ENCODE peak calls at places on chromosomes 16 and 17, in six cellular contexts. I, E, T, M, C and U are unnamed samples. For H3K9me3 and H3K4me1, the result is how much of the 10 kb centered on the place peaks cover.

GRCh38 chr17:32491371-32492280 is 4.8 kb downstream of the CDK5R1 start:
- DNase-seq in I (no peak), M (no peak), T (no peak), C (no peak), E (no peak), U (no peak)

GRCh38 chr16:51268237-51268636 is 117.2 kb upstream of the SALL1 start:
- DNase-seq in M (no peak), T (no peak), I (no peak), C (no peak), E (no peak), U (no peak)

GRCh38 chr17:57243171-57243622 is 13.1 kb upstream of the MSI2 start:
- DNase-seq in E (peak), I (peak), C (peak), T (peak), M (no peak), U (peak)

GRCh38 chr17:51119415-51120356 is 982 bp downstream of the SPAG9 start:
- DNase-seq in I (peak), T (peak), M (no peak), C (peak), E (peak), U (peak)

GRCh38 chr16:1002399-1003161 is 21.0 kb downstream of the SOX8 start:
- DNase-seq in T (peak), M (no peak), E (peak), I (no peak), C (peak), U (peak)

GRCh38 chr17:75218121-75218520 is 12.6 kb downstream of the NUP85 start:
- DNase-seq in I (no peak), C (no peak), M (no peak), T (no peak), E (no peak), U (no peak)

GRCh38 chr17:80219777-80220708 is at the start of the genes SGSH and SLC26A11:
- DNase-seq in E (peak), C (peak), M (peak), T (peak), I (peak), U (peak)

GRCh38 chr16:28082624-28083023 is 19.1 kb upstream of the GSG1L start:
- DNase-seq in M (no peak), E (no peak), C (no peak), I (no peak), T (no peak), U (peak)

GRCh38 chr17:3558603-3559269 is 1.1 kb upstream of the TRPV3 start:
- DNase-seq in T (no peak), C (peak), M (no peak), E (no peak), I (no peak), U (peak)

GRCh38 chr17:38464251-38464722 is 36.0 kb downstream of the ARHGAP23 start:
- DNase-seq in T (no peak), I (peak), E (peak), C (no peak), M (peak), U (no peak)

GRCh38 chr17:58699771-58700170 is 7.4 kb downstream of the RAD51C start:
- DNase-seq in I (no peak), E (no peak), M (no peak), C (no peak), T (no peak), U (no peak)

GRCh38 chr16:50038756-50039529 is 13.9 kb downstream of the CNEP1R1 start:
- DNase-seq in E (no peak), M (peak), C (peak), I (no peak), T (no peak), U (no peak)

GRCh38 chr16:4373909-4374742 is 2.5 kb downstream of the VASN start:
- DNase-seq in C (peak), M (no peak), E (peak), T (no peak), I (peak), U (peak)

GRCh38 chr17:48149174-48150106 is 41.9 kb downstream of the SNX11 start:
- DNase-seq in E (peak), T (no peak), I (no peak), M (no peak), C (peak), U (no peak)

GRCh38 chr16:67541391-67542263 is 13.0 kb downstream of the RIPOR1 start:
- DNase-seq in I (no peak), C (no peak), T (no peak), E (peak), M (no peak), U (no peak)

GRCh38 chr17:1782171-1782567 is 20.3 kb downstream of the SERPINF1 start:
- DNase-seq in I (no peak), T (no peak), E (no peak), C (no peak), M (no peak), U (no peak)

GRCh38 chr17:14316131-14316854 is 15.4 kb downstream of the HS3ST3B1 start:
- DNase-seq in I (no peak), C (peak), E (no peak), M (no peak), T (no peak), U (no peak)

GRCh38 chr17:66331038-66331816 is 28.8 kb downstream of the PRKCA start:
- DNase-seq in M (no peak), E (no peak), I (no peak), C (no peak), T (no peak), U (no peak)

GRCh38 chr17:6098466-6099180 is 28.4 kb downstream of the WSCD1 start:
- DNase-seq in E (no peak), I (no peak), C (peak), M (no peak), T (no peak), U (no peak)

GRCh38 chr17:48636177-48637018 is 10.2 kb upstream of the HOXB9 start:
- DNase-seq in M (no peak), C (peak), E (peak), I (peak), T (no peak), U (peak)

GRCh38 chr16:15609286-15609649 is 33.7 kb downstream of the MARF1 start:
- DNase-seq in T (no peak), M (no peak), C (peak), E (no peak), I (no peak), U (no peak)

GRCh38 chr16:17885659-17886200 is 415.0 kb upstream of the XYLT1 start:
- DNase-seq in C (no peak), M (no peak), T (no peak), I (no peak), E (no peak), U (no peak)

GRCh38 chr17:42387663-42388380 is 420 bp downstream of the STAT3 start:
- DNase-seq in M (no peak), T (no peak), C (peak), E (no peak), I (no peak), U (peak)

GRCh38 chr16:29663020-29663828 is at the start of gene SPN:
- DNase-seq in I (no peak), C (no peak), T (no peak), M (no peak), E (no peak), U (no peak)

GRCh38 chr17:80198144-80198661 is 21.9 kb downstream of the SGSH start:
- DNase-seq in I (no peak), E (no peak), T (no peak), C (no peak), M (no peak), U (no peak)

GRCh38 chr16:86680661-86681439 is 102.5 kb downstream of the FOXL1 start:
- DNase-seq in C (peak), T (no peak), M (no peak), I (no peak), E (no peak), U (no peak)

GRCh38 chr17:55549140-55549539 is 37.9 kb upstream of the SMIM36 start:
- DNase-seq in I (no peak), E (peak), M (no peak), T (peak), C (peak), U (no peak)

GRCh38 chr16:81035975-81036750 is 521 bp downstream of the ATMIN start:
- DNase-seq in E (peak), C (peak), M (no peak), T (no peak), I (no peak), U (peak)

DNA sequence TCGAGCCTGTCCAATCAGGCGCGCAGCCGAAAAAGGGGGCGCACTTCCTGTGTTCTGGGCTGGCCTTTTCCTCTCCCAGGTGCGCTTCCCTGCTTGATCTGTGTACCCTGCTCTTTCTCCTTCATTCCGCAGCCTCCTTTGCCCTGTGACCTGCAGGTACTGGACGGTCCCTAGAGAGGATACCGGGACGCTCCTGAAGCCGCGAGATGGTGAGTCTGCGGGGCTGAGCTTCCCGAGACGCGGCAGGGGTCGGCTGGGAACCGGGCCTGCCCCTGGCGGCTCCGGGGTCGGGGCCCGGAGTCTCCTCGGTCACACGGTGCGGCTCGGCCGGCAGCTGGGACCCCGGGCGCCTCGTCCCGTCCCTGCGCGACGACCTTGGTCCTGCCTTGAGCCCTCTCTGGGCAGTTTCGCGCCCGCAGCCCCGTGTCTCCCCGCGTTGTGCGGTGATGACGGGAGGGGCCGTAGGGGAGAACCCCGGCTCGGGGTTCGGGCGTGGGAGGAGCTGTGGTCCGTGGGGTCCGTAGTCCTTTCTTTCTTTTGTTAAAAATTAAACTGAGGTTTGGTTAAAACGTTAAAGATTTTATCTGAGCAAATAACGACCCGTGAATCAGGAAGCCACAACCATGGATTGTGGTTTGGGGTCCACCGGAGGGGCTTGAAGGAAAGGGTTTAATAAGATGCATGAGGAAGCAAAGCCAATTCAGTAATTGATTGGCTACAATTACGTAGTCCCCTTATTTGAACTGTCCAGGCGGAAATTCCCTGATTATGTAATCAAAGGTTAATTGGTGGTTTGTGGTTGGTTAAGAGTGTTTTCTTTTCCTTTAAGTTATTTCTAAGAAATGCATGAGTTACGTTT is 172.8 kb upstream of the ZNF267 start:
- DNase-seq in T (no peak), E (peak), M (peak), C (peak), I (peak), U (peak)
- TF ChIP-seq CTCF in T (no peak), E (no peak), M (no peak), C (no peak), I (no peak), U (peak)

GRCh38 chr16:88284626-88285513 is 97.9 kb upstream of the ZNF469 start:
- DNase-seq in C (no peak), T (no peak), I (no peak), E (no peak), M (no peak), U (no peak)
- H3K9me3 ChIP-seq in C (under half), T (under half), I (under half), E (half or more), M (under half), U (under half)

DNA sequence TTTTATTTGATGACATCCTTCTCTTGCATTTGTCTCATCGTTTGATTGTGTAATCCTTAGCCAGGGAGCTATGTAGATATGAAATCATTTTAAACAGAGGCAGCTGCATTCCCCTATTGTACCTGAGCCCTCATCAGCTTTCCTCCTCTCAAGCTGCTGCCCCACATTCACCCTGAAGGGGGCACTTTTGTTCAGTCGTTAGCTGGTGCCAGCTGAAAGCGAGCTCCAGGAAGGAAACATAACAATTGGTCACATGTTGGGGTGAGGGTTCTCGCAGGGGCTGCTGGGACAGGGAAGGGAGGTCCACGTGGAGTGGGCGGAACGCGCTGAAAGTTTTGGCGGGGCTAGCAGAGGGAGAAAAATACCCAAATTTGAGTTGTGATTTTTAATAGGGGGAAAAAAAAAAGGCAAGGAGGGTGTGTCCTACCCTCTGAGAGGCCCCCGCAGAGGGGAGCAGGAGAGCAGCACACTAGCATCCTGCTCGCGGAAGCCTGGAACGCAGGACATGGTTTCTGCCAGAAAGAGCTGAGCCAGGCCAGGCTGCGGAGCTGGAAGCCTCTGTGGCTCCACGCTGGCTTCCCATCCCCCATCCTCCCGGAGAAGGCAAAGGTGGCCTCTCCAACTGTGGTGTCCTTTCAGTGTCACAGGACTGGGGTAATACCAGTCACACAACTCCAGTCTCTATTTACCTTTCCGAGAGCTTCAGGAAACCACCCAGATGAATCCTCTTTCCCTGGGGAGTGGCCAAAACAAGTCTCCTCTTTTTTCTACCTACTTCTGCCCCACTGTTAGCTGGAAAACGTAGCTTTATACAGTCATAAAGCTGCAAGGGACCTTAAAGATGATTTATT is 8.4 kb upstream of the MSL1 start:
- DNase-seq in I (peak), M (peak), E (peak), C (peak), T (peak), U (peak)
- H3K4me1 ChIP-seq in I (half or more), M (half or more), E (half or more), C (under half), T (half or more), U (under half)

GRCh38 chr17:17749921-17750320 is 68.7 kb downstream of the RAI1 start:
- DNase-seq in C (peak), E (peak), I (no peak), T (peak), M (no peak), U (no peak)

GRCh38 chr17:17750881-17751280 is 69.6 kb downstream of the RAI1 start:
- DNase-seq in M (no peak), T (no peak), I (no peak), E (no peak), C (no peak), U (no peak)

GRCh38 chr17:17752822-17753448 is 71.7 kb downstream of the RAI1 start:
- DNase-seq in T (no peak), M (no peak), E (no peak), I (no peak), C (no peak), U (no peak)

GRCh38 chr17:17751489-17751995 is 70.3 kb downstream of the RAI1 start:
- DNase-seq in T (no peak), M (no peak), C (no peak), I (no peak), E (no peak), U (peak)

DNA sequence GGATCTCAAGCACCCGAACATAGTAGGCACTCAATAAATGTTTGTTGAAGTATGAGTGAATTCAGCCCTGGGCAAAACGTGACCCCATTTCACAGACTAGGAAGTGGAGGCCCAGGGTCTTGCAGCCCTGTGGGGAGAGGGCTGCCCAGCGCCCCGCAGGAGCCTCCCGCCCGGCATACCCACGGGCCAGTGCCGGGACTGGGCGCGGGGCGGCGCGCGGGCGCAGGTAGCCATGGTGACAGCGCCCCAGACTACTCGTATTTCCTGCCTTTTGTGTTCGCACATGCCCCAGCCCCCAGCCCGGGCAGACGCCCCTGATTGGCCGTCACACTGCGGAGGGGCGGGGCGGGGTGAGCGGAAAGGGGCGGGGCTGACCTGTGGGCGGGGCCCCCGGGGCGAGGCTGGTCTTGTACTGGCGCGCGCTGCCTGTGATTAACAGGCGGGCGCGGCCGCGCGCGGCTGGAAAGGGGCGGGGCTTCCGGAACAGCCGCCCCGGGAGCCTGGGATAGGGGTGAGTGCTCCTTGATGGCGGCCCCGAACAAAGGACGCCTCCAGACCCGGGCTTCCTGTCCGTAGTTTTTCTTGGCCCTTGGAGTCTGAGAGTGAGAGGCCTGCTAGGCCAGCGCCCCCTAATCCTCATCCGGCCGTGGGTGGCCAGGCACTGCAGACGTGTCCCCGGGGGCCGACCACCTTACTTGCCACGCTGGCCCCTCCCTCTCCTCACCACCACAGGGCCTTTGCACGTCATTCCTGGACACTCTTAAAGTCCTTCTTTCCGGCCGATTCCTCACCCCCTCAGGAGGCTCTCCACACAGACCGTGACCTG is 71.0 kb downstream of the RAI1 start:
- DNase-seq in E (peak), C (peak), T (peak), I (peak), M (peak), U (peak)
- TF ChIP-seq CTCF in E (peak), C (peak), T (no peak), I (no peak), M (peak), U (peak)

GRCh38 chr16:35410438-35410837 is 1951.0 kb downstream of the TP53TG3F start:
- DNase-seq in E (no peak), I (no peak), T (no peak), M (no peak), C (no peak), U (no peak)

GRCh38 chr16:35409503-35409902 is 1950.1 kb downstream of the TP53TG3F start:
- DNase-seq in E (no peak), C (no peak), T (no peak), M (no peak), I (no peak), U (no peak)

GRCh38 chr16:35411156-35411555 is 1951.7 kb downstream of the TP53TG3F start:
- DNase-seq in E (no peak), C (no peak), T (no peak), I (no peak), M (no peak), U (no peak)

GRCh38 chr16:35414139-35414538 is 1954.7 kb downstream of the TP53TG3F start:
- DNase-seq in M (no peak), E (no peak), I (no peak), C (no peak), T (no peak), U (no peak)

GRCh38 chr16:35414563-35414962 is 1955.2 kb downstream of the TP53TG3F start:
- DNase-seq in C (no peak), I (no peak), M (no peak), E (no peak), T (no peak), U (no peak)
- H3K9me3 ChIP-seq in C (under half), I (under half), M (under half), E (under half), T (under half), U (under half)

DNA sequence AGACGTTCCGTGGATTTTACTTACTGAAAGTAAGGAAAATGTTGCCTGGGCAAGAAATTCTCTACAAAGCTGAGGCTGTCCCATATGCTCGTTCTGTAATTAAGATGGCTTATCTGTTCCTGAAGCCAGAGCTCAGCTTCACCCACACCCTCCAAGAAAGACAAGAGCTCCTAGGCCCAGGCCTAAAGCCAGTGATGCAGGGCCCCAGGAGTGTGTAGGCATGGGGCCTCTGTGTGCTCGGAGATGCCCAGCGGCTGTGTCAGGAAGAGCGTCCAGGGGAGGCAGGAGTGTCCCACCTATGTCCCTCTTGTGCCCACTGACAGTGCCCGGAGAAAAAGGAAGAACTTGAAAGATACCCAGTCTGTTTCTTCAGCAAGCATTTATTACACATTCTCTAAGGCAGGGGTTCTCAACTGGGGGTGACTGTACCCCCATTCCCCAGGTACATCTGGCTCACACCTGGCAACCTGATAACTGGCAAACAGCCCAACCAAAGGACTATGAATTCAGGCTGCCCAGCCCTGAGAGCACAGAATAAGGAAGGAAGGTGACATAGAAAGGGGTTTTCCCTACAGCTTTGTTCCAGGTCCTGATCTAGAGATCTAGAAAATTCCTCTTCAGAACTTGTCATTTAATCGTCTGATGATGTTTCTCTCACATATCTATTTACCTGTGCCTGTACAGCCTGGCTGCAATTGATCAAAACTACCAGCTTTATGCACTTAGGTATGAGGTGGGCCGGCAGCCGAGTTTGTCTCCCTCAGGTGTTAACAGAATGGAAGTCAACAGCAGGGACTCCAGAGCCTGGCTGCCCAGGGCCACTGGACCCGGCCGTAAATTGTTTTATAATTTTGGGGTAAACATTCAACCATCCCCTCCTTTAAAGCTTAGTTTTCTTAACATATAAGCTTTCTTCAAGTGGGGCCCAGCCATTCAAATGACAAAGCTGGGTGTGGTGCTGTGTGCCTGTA is 12.0 kb downstream of the SNN start:
- DNase-seq in E (no peak), I (no peak), M (peak), C (no peak), T (no peak), U (no peak)
- H3K4me1 ChIP-seq in E (under half), I (under half), M (under half), C (under half), T (under half), U (under half)